ENCODE peak calls at places on chromosomes 13 and 19, in seven cellular contexts. A, B, C, G, H, Q and J are unnamed samples.

GRCh38 chr19:10892256-10892655 is 20.9 kb downstream of the CARM1 start:
- DNase-seq in H (no peak), C (no peak), A (no peak), B (no peak), G (no peak), Q (no peak), J (no peak)

GRCh38 chr13:98044301-98044700 is 90.8 kb downstream of the IPO5 start:
- DNase-seq in C (no peak), G (no peak), B (no peak), Q (no peak), H (no peak), A (no peak), J (no peak)

GRCh38 chr13:106573279-106573831 is 5.4 kb upstream of the ARGLU1 start:
- DNase-seq in A (no peak), B (no peak), G (no peak), H (no peak), Q (no peak), C (no peak), J (no peak)

GRCh38 chr13:89061821-89062220 is 1390.7 kb downstream of the SLITRK5 start:
- DNase-seq in H (no peak), B (no peak), C (no peak), G (no peak), A (no peak), Q (no peak), J (no peak)

GRCh38 chr19:12974301-12975220 is 5.2 kb downstream of the DAND5 start:
- DNase-seq in G (no peak), A (no peak), Q (no peak), H (no peak), B (no peak), C (no peak), J (no peak)

GRCh38 chr19:15448778-15449619 is 757 bp downstream of the WIZ start:
- DNase-seq in Q (no peak), C (no peak), G (peak), H (peak), A (peak), B (no peak), J (peak)

GRCh38 chr13:49097374-49097773 is 121.7 kb downstream of the FNDC3A start:
- DNase-seq in C (peak), Q (peak), G (no peak), A (no peak), B (no peak), H (no peak), J (no peak)

GRCh38 chr13:30720470-30720869 is 14.9 kb upstream of the ALOX5AP start:
- DNase-seq in G (no peak), H (no peak), B (no peak), A (no peak), Q (no peak), C (no peak), J (no peak)

GRCh38 chr19:21750586-21751128 is 16.7 kb downstream of the ZNF100 start:
- DNase-seq in Q (no peak), C (no peak), H (no peak), A (no peak), G (no peak), B (no peak), J (no peak)